ENCODE peak calls at places on chromosomes 3 and 15, in eight cellular contexts. One of them, this sample, is unnamed.

GRCh38 chr3:15796771-15797599 is 794 bp downstream of the ANKRD28 start:
- DNase-seq in stomach: no peak
- DNase-seq in HCT116: peak
- DNase-seq in GM23338: peak
- DNase-seq in spleen: no peak
- DNase-seq in HepG2: peak
- DNase-seq in endothelial cell of umbilical vein: peak
- DNase-seq in Panc1: peak
- DNase-seq in this sample: no peak

GRCh38 chr15:25250011-25250596 is 188.7 kb downstream of the UBE3A start:
- DNase-seq in stomach: peak
- DNase-seq in endothelial cell of umbilical vein: no peak
- DNase-seq in Panc1: no peak
- DNase-seq in spleen: peak
- DNase-seq in HCT116: no peak
- DNase-seq in GM23338: no peak
- DNase-seq in HepG2: no peak
- DNase-seq in this sample: peak

GRCh38 chr15:68106656-68107055 is 52.5 kb downstream of the PIAS1 start:
- DNase-seq in spleen: no peak
- DNase-seq in HepG2: peak
- DNase-seq in GM23338: peak
- DNase-seq in Panc1: no peak
- DNase-seq in endothelial cell of umbilical vein: no peak
- DNase-seq in stomach: no peak
- DNase-seq in HCT116: no peak
- DNase-seq in this sample: no peak

GRCh38 chr3:139674585-139675260 is 3.0 kb downstream of the NMNAT3 start:
- DNase-seq in Panc1: no peak
- DNase-seq in HCT116: no peak
- DNase-seq in GM23338: no peak
- DNase-seq in spleen: no peak
- DNase-seq in HepG2: no peak
- DNase-seq in stomach: no peak
- DNase-seq in endothelial cell of umbilical vein: no peak
- DNase-seq in this sample: no peak

GRCh38 chr15:39511000-39511914 is 69.6 kb upstream of the THBS1 start:
- DNase-seq in endothelial cell of umbilical vein: peak
- DNase-seq in spleen: no peak
- DNase-seq in HepG2: no peak
- DNase-seq in Panc1: no peak
- DNase-seq in stomach: no peak
- DNase-seq in GM23338: no peak
- DNase-seq in HCT116: peak
- DNase-seq in this sample: peak

GRCh38 chr15:50905055-50905454 is 3.4 kb upstream of the AP4E1 start:
- DNase-seq in HepG2: no peak
- DNase-seq in endothelial cell of umbilical vein: no peak
- DNase-seq in HCT116: no peak
- DNase-seq in Panc1: no peak
- DNase-seq in spleen: no peak
- DNase-seq in stomach: no peak
- DNase-seq in GM23338: peak
- DNase-seq in this sample: no peak

GRCh38 chr3:95289295-95289694 is 1226.4 kb downstream of the NSUN3 start:
- DNase-seq in stomach: no peak
- DNase-seq in HepG2: no peak
- DNase-seq in spleen: no peak
- DNase-seq in GM23338: no peak
- DNase-seq in endothelial cell of umbilical vein: no peak
- DNase-seq in HCT116: no peak
- DNase-seq in Panc1: no peak
- DNase-seq in this sample: no peak

GRCh38 chr3:195882002-195882441 is 26.3 kb downstream of the TNK2 start:
- DNase-seq in HepG2: no peak
- DNase-seq in endothelial cell of umbilical vein: no peak
- DNase-seq in Panc1: no peak
- DNase-seq in GM23338: no peak
- DNase-seq in stomach: no peak
- DNase-seq in spleen: peak
- DNase-seq in HCT116: no peak
- DNase-seq in this sample: peak

GRCh38 chr3:7684193-7684592 is 817.4 kb upstream of the LMCD1 start:
- DNase-seq in GM23338: no peak
- DNase-seq in endothelial cell of umbilical vein: no peak
- DNase-seq in HCT116: no peak
- DNase-seq in HepG2: no peak
- DNase-seq in Panc1: no peak
- DNase-seq in stomach: no peak
- DNase-seq in spleen: no peak
- DNase-seq in this sample: no peak

GRCh38 chr3:9817437-9817836 is 7.4 kb downstream of the TTLL3 start:
- DNase-seq in GM23338: no peak
- DNase-seq in Panc1: no peak
- DNase-seq in HCT116: no peak
- DNase-seq in spleen: no peak
- DNase-seq in endothelial cell of umbilical vein: no peak
- DNase-seq in HepG2: no peak
- DNase-seq in stomach: no peak
- DNase-seq in this sample: no peak

GRCh38 chr3:9820543-9820942 is 10.5 kb downstream of the TTLL3 start:
- DNase-seq in stomach: no peak
- DNase-seq in spleen: no peak
- DNase-seq in HCT116: no peak
- DNase-seq in HepG2: no peak
- DNase-seq in Panc1: no peak
- DNase-seq in endothelial cell of umbilical vein: no peak
- DNase-seq in GM23338: no peak
- DNase-seq in this sample: no peak

GRCh38 chr3:9820944-9821343 is 10.9 kb downstream of the TTLL3 start:
- DNase-seq in endothelial cell of umbilical vein: peak
- DNase-seq in stomach: no peak
- DNase-seq in HCT116: no peak
- DNase-seq in spleen: no peak
- DNase-seq in Panc1: no peak
- DNase-seq in GM23338: peak
- DNase-seq in HepG2: peak
- DNase-seq in this sample: no peak

GRCh38 chr3:9815986-9816385 is 5.9 kb downstream of the TTLL3 start:
- DNase-seq in HepG2: no peak
- DNase-seq in spleen: no peak
- DNase-seq in Panc1: no peak
- DNase-seq in endothelial cell of umbilical vein: no peak
- DNase-seq in stomach: no peak
- DNase-seq in HCT116: no peak
- DNase-seq in GM23338: no peak
- DNase-seq in this sample: no peak

GRCh38 chr3:9818666-9819335 is 8.7 kb downstream of the TTLL3 start:
- DNase-seq in Panc1: no peak
- DNase-seq in GM23338: no peak
- DNase-seq in stomach: no peak
- DNase-seq in HepG2: no peak
- DNase-seq in endothelial cell of umbilical vein: no peak
- DNase-seq in spleen: no peak
- DNase-seq in HCT116: no peak
- DNase-seq in this sample: no peak
- TF ChIP-seq POLR2AphosphoS5 in Panc1: no peak
- TF ChIP-seq POLR2AphosphoS5 in GM23338: no peak
- TF ChIP-seq POLR2AphosphoS5 in stomach: no peak
- TF ChIP-seq POLR2AphosphoS5 in HepG2: no peak
- TF ChIP-seq POLR2AphosphoS5 in endothelial cell of umbilical vein: no peak
- TF ChIP-seq POLR2AphosphoS5 in spleen: no peak
- TF ChIP-seq POLR2AphosphoS5 in HCT116: no peak
- TF ChIP-seq POLR2AphosphoS5 in this sample: no peak

GRCh38 chr3:74489393-74489792 is 125.1 kb downstream of the CNTN3 start:
- DNase-seq in spleen: no peak
- DNase-seq in Panc1: no peak
- DNase-seq in GM23338: no peak
- DNase-seq in HCT116: no peak
- DNase-seq in endothelial cell of umbilical vein: no peak
- DNase-seq in HepG2: no peak
- DNase-seq in stomach: no peak
- DNase-seq in this sample: no peak
- TF ChIP-seq CTCF in spleen: no peak
- TF ChIP-seq CTCF in Panc1: no peak
- TF ChIP-seq CTCF in GM23338: no peak
- TF ChIP-seq CTCF in HCT116: no peak
- TF ChIP-seq CTCF in endothelial cell of umbilical vein: no peak
- TF ChIP-seq CTCF in HepG2: no peak
- TF ChIP-seq CTCF in stomach: no peak
- TF ChIP-seq CTCF in this sample: no peak

GRCh38 chr15:81303241-81304225 is 20.4 kb downstream of the STARD5 start:
- DNase-seq in GM23338: peak
- DNase-seq in Panc1: no peak
- DNase-seq in endothelial cell of umbilical vein: no peak
- DNase-seq in stomach: no peak
- DNase-seq in spleen: no peak
- DNase-seq in HCT116: no peak
- DNase-seq in HepG2: no peak
- DNase-seq in this sample: no peak
- TF ChIP-seq POLR2AphosphoS5 in GM23338: no peak
- TF ChIP-seq POLR2AphosphoS5 in Panc1: no peak
- TF ChIP-seq POLR2AphosphoS5 in endothelial cell of umbilical vein: no peak
- TF ChIP-seq POLR2AphosphoS5 in stomach: no peak
- TF ChIP-seq POLR2AphosphoS5 in spleen: no peak
- TF ChIP-seq POLR2AphosphoS5 in HCT116: no peak
- TF ChIP-seq POLR2AphosphoS5 in HepG2: no peak
- TF ChIP-seq POLR2AphosphoS5 in this sample: no peak

GRCh38 chr3:184241447-184242296 is 7.1 kb downstream of the ALG3 start:
- DNase-seq in HepG2: peak
- DNase-seq in stomach: peak
- DNase-seq in Panc1: no peak
- DNase-seq in GM23338: peak
- DNase-seq in HCT116: no peak
- DNase-seq in spleen: peak
- DNase-seq in endothelial cell of umbilical vein: peak
- DNase-seq in this sample: no peak
- TF ChIP-seq CTCF in HepG2: peak
- TF ChIP-seq CTCF in stomach: no peak
- TF ChIP-seq CTCF in Panc1: peak
- TF ChIP-seq CTCF in GM23338: peak
- TF ChIP-seq CTCF in HCT116: no peak
- TF ChIP-seq CTCF in spleen: peak
- TF ChIP-seq CTCF in endothelial cell of umbilical vein: peak
- TF ChIP-seq CTCF in this sample: peak

DNA sequence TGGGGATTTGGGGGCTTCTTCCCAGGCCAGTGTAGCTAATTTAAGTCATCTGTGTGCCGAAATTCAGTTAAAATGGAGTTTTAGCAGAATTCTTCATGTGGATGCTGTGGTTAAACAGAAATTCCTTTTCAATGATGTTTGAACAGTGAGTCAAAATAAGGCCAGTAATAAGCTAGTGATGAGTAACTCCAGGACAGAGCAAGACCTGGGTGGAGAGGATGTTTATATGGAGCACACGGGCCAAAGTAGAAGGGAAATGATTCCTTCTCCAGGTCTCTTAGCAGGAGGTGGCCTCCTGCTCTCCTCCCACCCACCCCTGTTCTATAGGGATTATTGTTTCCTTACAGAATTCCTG is 31.9 kb upstream of the UACA start:
- DNase-seq in spleen: no peak
- DNase-seq in Panc1: peak
- DNase-seq in stomach: no peak
- DNase-seq in GM23338: no peak
- DNase-seq in HCT116: peak
- DNase-seq in HepG2: peak
- DNase-seq in endothelial cell of umbilical vein: peak
- DNase-seq in this sample: no peak
- TF ChIP-seq POLR2AphosphoS5 in spleen: no peak
- TF ChIP-seq POLR2AphosphoS5 in Panc1: peak
- TF ChIP-seq POLR2AphosphoS5 in stomach: no peak
- TF ChIP-seq POLR2AphosphoS5 in GM23338: no peak
- TF ChIP-seq POLR2AphosphoS5 in HCT116: no peak
- TF ChIP-seq POLR2AphosphoS5 in HepG2: no peak
- TF ChIP-seq POLR2AphosphoS5 in endothelial cell of umbilical vein: peak
- TF ChIP-seq POLR2AphosphoS5 in this sample: no peak